ENCODE peak calls at places on chromosomes 13 and 19, in six cellular contexts. One of them, this sample, is unnamed.

GRCh38 chr19:10086032-10086903 is at the start of gene SHFL:
- DNase-seq in mucosa of descending colon: peak; percentile 88
- DNase-seq in progenitor cell of endocrine pancreas: peak; percentile 35
- DNase-seq in HepG2: peak; percentile 40
- DNase-seq in tibial artery: peak; percentile 82
- DNase-seq in RWPE1: peak; percentile 88
- DNase-seq in this sample: peak; percentile 24

GRCh38 chr19:35253316-35254286 is 4.8 kb downstream of the LSR start:
- DNase-seq in mucosa of descending colon: no peak
- DNase-seq in progenitor cell of endocrine pancreas: no peak
- DNase-seq in HepG2: peak; percentile 79
- DNase-seq in tibial artery: no peak
- DNase-seq in RWPE1: no peak
- DNase-seq in this sample: no peak

GRCh38 chr19:3655402-3656072 is 28.9 kb upstream of the CACTIN start:
- DNase-seq in mucosa of descending colon: no peak
- DNase-seq in progenitor cell of endocrine pancreas: no peak
- DNase-seq in HepG2: no peak
- DNase-seq in tibial artery: peak; percentile 70
- DNase-seq in RWPE1: peak; percentile 93
- DNase-seq in this sample: peak; percentile 52

GRCh38 chr13:101846701-101847100 is 394.2 kb downstream of the ITGBL1 start:
- DNase-seq in mucosa of descending colon: no peak
- DNase-seq in progenitor cell of endocrine pancreas: no peak
- DNase-seq in HepG2: no peak
- DNase-seq in tibial artery: no peak
- DNase-seq in RWPE1: no peak
- DNase-seq in this sample: no peak

GRCh38 chr19:12159773-12160414 is 3.0 kb upstream of the ZNF136 start:
- DNase-seq in mucosa of descending colon: no peak
- DNase-seq in progenitor cell of endocrine pancreas: no peak
- DNase-seq in HepG2: no peak
- DNase-seq in tibial artery: no peak
- DNase-seq in RWPE1: no peak
- DNase-seq in this sample: no peak

GRCh38 chr19:32397736-32398135 is 7.8 kb upstream of the DPY19L3 start:
- DNase-seq in mucosa of descending colon: no peak
- DNase-seq in progenitor cell of endocrine pancreas: no peak
- DNase-seq in HepG2: peak; percentile 41
- DNase-seq in tibial artery: no peak
- DNase-seq in RWPE1: no peak
- DNase-seq in this sample: peak; percentile 57

GRCh38 chr19:42283248-42284065 is 14.4 kb downstream of the CIC start:
- DNase-seq in mucosa of descending colon: peak; percentile 98
- DNase-seq in progenitor cell of endocrine pancreas: peak; percentile 94
- DNase-seq in HepG2: peak; percentile 83
- DNase-seq in tibial artery: peak; percentile 99
- DNase-seq in RWPE1: peak; percentile 96
- DNase-seq in this sample: peak; percentile 81

GRCh38 chr19:31340059-31341025 is 8.9 kb downstream of the TSHZ3 start:
- DNase-seq in mucosa of descending colon: no peak
- DNase-seq in progenitor cell of endocrine pancreas: no peak
- DNase-seq in HepG2: no peak
- DNase-seq in tibial artery: no peak
- DNase-seq in RWPE1: no peak
- DNase-seq in this sample: peak; percentile 85

GRCh38 chr13:66748712-66749111 is 481.4 kb downstream of the PCDH9 start:
- DNase-seq in mucosa of descending colon: no peak
- DNase-seq in progenitor cell of endocrine pancreas: no peak
- DNase-seq in HepG2: no peak
- DNase-seq in tibial artery: no peak
- DNase-seq in RWPE1: no peak
- DNase-seq in this sample: no peak

GRCh38 chr13:104024416-104025170 is 958.4 kb upstream of the SLC10A2 start:
- DNase-seq in mucosa of descending colon: no peak
- DNase-seq in progenitor cell of endocrine pancreas: no peak
- DNase-seq in HepG2: no peak
- DNase-seq in tibial artery: no peak
- DNase-seq in RWPE1: no peak
- DNase-seq in this sample: no peak

GRCh38 chr19:16441661-16442071 is 30.1 kb downstream of the EPS15L1 start:
- DNase-seq in mucosa of descending colon: no peak
- DNase-seq in progenitor cell of endocrine pancreas: peak; percentile 32
- DNase-seq in HepG2: no peak
- DNase-seq in tibial artery: no peak
- DNase-seq in RWPE1: no peak
- DNase-seq in this sample: no peak

GRCh38 chr13:21625366-21625765 is 21.4 kb upstream of the MICU2 start:
- DNase-seq in mucosa of descending colon: no peak
- DNase-seq in progenitor cell of endocrine pancreas: no peak
- DNase-seq in HepG2: peak; percentile 61
- DNase-seq in tibial artery: no peak
- DNase-seq in RWPE1: peak; percentile 55
- DNase-seq in this sample: no peak

GRCh38 chr19:4909172-4909896 is at the start of gene UHRF1:
- DNase-seq in mucosa of descending colon: peak; percentile 61
- DNase-seq in progenitor cell of endocrine pancreas: peak; percentile 21
- DNase-seq in HepG2: peak; percentile 58
- DNase-seq in tibial artery: no peak
- DNase-seq in RWPE1: peak; percentile 51
- DNase-seq in this sample: no peak

GRCh38 chr13:112721198-112722104 is 31.6 kb downstream of the ATP11A start:
- DNase-seq in mucosa of descending colon: no peak
- DNase-seq in progenitor cell of endocrine pancreas: no peak
- DNase-seq in HepG2: peak; percentile 86
- DNase-seq in tibial artery: no peak
- DNase-seq in RWPE1: no peak
- DNase-seq in this sample: no peak

GRCh38 chr13:110683203-110683883 is 22.6 kb downstream of the CARS2 start:
- DNase-seq in mucosa of descending colon: no peak
- DNase-seq in progenitor cell of endocrine pancreas: no peak
- DNase-seq in HepG2: peak; percentile 52
- DNase-seq in tibial artery: no peak
- DNase-seq in RWPE1: no peak
- DNase-seq in this sample: no peak

GRCh38 chr13:46170268-46170667 is 11.7 kb downstream of the LCP1 start:
- DNase-seq in mucosa of descending colon: no peak
- DNase-seq in progenitor cell of endocrine pancreas: no peak
- DNase-seq in HepG2: no peak
- DNase-seq in tibial artery: no peak
- DNase-seq in RWPE1: no peak
- DNase-seq in this sample: no peak

GRCh38 chr19:2033115-2033824 is 17.8 kb upstream of the BTBD2 start:
- DNase-seq in mucosa of descending colon: peak; percentile 47
- DNase-seq in progenitor cell of endocrine pancreas: no peak
- DNase-seq in HepG2: no peak
- DNase-seq in tibial artery: no peak
- DNase-seq in RWPE1: no peak
- DNase-seq in this sample: no peak

GRCh38 chr19:44683434-44684210 is 12.3 kb downstream of the CEACAM19 start:
- DNase-seq in mucosa of descending colon: no peak
- DNase-seq in progenitor cell of endocrine pancreas: no peak
- DNase-seq in HepG2: no peak
- DNase-seq in tibial artery: no peak
- DNase-seq in RWPE1: no peak
- DNase-seq in this sample: no peak

GRCh38 chr13:80047406-80047805 is 293.5 kb downstream of the SPRY2 start:
- DNase-seq in mucosa of descending colon: no peak
- DNase-seq in progenitor cell of endocrine pancreas: no peak
- DNase-seq in HepG2: no peak
- DNase-seq in tibial artery: no peak
- DNase-seq in RWPE1: no peak
- DNase-seq in this sample: no peak

GRCh38 chr13:111659236-111659635 is 338.8 kb downstream of the TEX29 start:
- DNase-seq in mucosa of descending colon: no peak
- DNase-seq in progenitor cell of endocrine pancreas: peak; percentile 0
- DNase-seq in HepG2: no peak
- DNase-seq in tibial artery: no peak
- DNase-seq in RWPE1: no peak
- DNase-seq in this sample: no peak

GRCh38 chr13:112153846-112154245 is 86.9 kb downstream of the SOX1 start:
- DNase-seq in mucosa of descending colon: no peak
- DNase-seq in progenitor cell of endocrine pancreas: no peak
- DNase-seq in HepG2: no peak
- DNase-seq in tibial artery: peak; percentile 16
- DNase-seq in RWPE1: no peak
- DNase-seq in this sample: no peak

GRCh38 chr13:47598340-47598911 is 402.6 kb downstream of the SUCLA2 start:
- DNase-seq in mucosa of descending colon: no peak
- DNase-seq in progenitor cell of endocrine pancreas: no peak
- DNase-seq in HepG2: no peak
- DNase-seq in tibial artery: no peak
- DNase-seq in RWPE1: peak; percentile 17
- DNase-seq in this sample: no peak
- TF ChIP-seq CTCF in mucosa of descending colon: no peak
- TF ChIP-seq CTCF in progenitor cell of endocrine pancreas: peak; percentile 42
- TF ChIP-seq CTCF in HepG2: no peak
- TF ChIP-seq CTCF in tibial artery: peak; percentile 30
- TF ChIP-seq CTCF in RWPE1: peak; percentile 51
- TF ChIP-seq CTCF in this sample: peak; percentile 21

DNA sequence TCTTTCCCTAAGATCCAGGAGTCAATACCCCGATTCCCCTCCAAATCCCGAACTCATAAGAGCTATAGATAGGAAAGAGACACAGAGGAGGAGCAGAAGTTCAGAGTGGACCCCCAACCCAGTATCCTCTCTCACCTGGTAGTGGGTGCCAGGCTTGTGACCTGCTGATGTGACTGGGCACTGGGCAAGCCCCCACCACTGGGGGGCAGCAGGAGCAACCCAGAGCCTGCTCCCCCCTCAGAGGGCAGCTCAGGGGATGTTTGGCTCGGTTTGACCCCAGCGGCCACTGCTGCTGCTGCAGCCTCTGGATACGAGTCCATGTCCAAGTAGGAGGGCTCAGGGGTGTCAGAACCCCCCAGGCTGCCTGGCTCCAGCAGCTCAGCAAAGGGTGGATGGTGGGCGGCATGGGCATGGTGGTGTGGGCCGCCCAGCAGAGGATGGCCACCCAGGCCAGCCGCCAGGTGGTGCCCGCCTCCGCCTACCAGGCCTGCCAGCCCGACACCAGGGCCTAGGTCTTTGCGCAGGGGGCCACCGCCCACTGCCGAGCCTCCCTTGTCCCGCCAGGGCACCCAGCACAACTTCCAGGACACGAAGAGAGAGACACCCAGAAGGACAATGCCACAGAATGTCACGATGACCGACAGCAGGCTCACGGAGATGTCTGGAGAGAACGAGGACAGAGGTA is 7.4 kb downstream of the SYT3 start:
- DNase-seq in mucosa of descending colon: no peak
- DNase-seq in progenitor cell of endocrine pancreas: no peak
- DNase-seq in HepG2: no peak
- DNase-seq in tibial artery: no peak
- DNase-seq in RWPE1: no peak
- DNase-seq in this sample: no peak
- TF ChIP-seq CTCF in mucosa of descending colon: no peak
- TF ChIP-seq CTCF in progenitor cell of endocrine pancreas: no peak
- TF ChIP-seq CTCF in HepG2: peak; percentile 24
- TF ChIP-seq CTCF in tibial artery: no peak
- TF ChIP-seq CTCF in RWPE1: no peak
- TF ChIP-seq CTCF in this sample: no peak

GRCh38 chr19:19746286-19747213 is 13.6 kb upstream of the ZNF14 start:
- DNase-seq in mucosa of descending colon: no peak
- DNase-seq in progenitor cell of endocrine pancreas: no peak
- DNase-seq in HepG2: no peak
- DNase-seq in tibial artery: no peak
- DNase-seq in RWPE1: no peak
- DNase-seq in this sample: no peak
- TF ChIP-seq CTCF in mucosa of descending colon: no peak
- TF ChIP-seq CTCF in progenitor cell of endocrine pancreas: peak; percentile 10
- TF ChIP-seq CTCF in HepG2: peak; percentile 19
- TF ChIP-seq CTCF in tibial artery: no peak
- TF ChIP-seq CTCF in RWPE1: no peak
- TF ChIP-seq CTCF in this sample: no peak

GRCh38 chr19:14442904-14443631 is 10.0 kb downstream of the PKN1 start:
- DNase-seq in mucosa of descending colon: no peak
- DNase-seq in progenitor cell of endocrine pancreas: no peak
- DNase-seq in HepG2: no peak
- DNase-seq in tibial artery: no peak
- DNase-seq in RWPE1: no peak
- DNase-seq in this sample: no peak
- TF ChIP-seq CTCF in mucosa of descending colon: no peak
- TF ChIP-seq CTCF in progenitor cell of endocrine pancreas: no peak
- TF ChIP-seq CTCF in HepG2: no peak
- TF ChIP-seq CTCF in tibial artery: no peak
- TF ChIP-seq CTCF in RWPE1: no peak
- TF ChIP-seq CTCF in this sample: no peak

DNA sequence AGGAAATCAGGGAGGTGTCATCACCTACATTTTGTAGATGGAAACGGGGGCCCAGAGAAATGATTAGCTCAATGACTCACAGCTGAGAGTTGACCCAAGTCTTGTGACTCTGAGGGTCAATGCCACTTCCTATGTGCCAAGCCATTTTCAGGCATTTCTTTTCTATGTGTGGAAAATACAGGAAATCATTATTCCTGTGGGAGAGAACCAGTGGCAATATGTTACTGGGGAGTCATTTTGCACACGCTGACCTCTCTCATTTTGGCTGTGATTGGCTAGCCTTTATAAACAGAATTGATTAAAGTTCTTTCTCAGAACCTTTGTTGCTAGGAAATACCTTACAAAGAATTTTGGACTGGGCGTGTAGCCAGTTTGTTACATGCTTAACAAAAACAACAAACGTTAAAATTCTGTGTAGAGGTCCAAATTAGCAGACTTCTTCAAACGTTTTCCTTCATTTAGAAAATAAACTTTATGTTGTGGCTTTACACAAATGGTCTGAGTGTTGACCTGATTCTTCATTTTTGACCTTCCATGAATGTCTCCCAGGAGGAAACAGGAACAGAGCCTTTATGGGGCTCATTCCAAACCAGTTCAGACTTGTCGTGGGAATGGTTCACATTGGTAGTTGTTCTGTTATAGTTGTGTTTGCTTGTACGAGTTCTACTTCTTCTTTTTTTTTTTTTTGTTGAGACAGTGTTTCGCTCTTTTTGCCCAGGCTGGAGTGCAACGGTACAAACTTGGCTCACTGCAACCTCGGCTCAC is 11.4 kb downstream of the PCCA start:
- DNase-seq in mucosa of descending colon: no peak
- DNase-seq in progenitor cell of endocrine pancreas: no peak
- DNase-seq in HepG2: peak; percentile 71
- DNase-seq in tibial artery: no peak
- DNase-seq in RWPE1: peak; percentile 67
- DNase-seq in this sample: peak; percentile 85
- TF ChIP-seq CTCF in mucosa of descending colon: no peak
- TF ChIP-seq CTCF in progenitor cell of endocrine pancreas: no peak
- TF ChIP-seq CTCF in HepG2: no peak
- TF ChIP-seq CTCF in tibial artery: no peak
- TF ChIP-seq CTCF in RWPE1: no peak
- TF ChIP-seq CTCF in this sample: no peak

GRCh38 chr19:55704494-55705245 is 29.6 kb downstream of the EPN1 start:
- DNase-seq in mucosa of descending colon: no peak
- DNase-seq in progenitor cell of endocrine pancreas: no peak
- DNase-seq in HepG2: no peak
- DNase-seq in tibial artery: peak; percentile 24
- DNase-seq in RWPE1: no peak
- DNase-seq in this sample: no peak
- TF ChIP-seq CTCF in mucosa of descending colon: no peak
- TF ChIP-seq CTCF in progenitor cell of endocrine pancreas: no peak
- TF ChIP-seq CTCF in HepG2: peak; percentile 29
- TF ChIP-seq CTCF in tibial artery: no peak
- TF ChIP-seq CTCF in RWPE1: no peak
- TF ChIP-seq CTCF in this sample: no peak

GRCh38 chr19:8116437-8117293 is 32.7 kb downstream of the FBN3 start:
- DNase-seq in mucosa of descending colon: peak; percentile 32
- DNase-seq in progenitor cell of endocrine pancreas: no peak
- DNase-seq in HepG2: no peak
- DNase-seq in tibial artery: no peak
- DNase-seq in RWPE1: peak; percentile 15
- DNase-seq in this sample: no peak
- TF ChIP-seq CTCF in mucosa of descending colon: no peak
- TF ChIP-seq CTCF in progenitor cell of endocrine pancreas: no peak
- TF ChIP-seq CTCF in HepG2: peak; percentile 24
- TF ChIP-seq CTCF in tibial artery: no peak
- TF ChIP-seq CTCF in RWPE1: no peak
- TF ChIP-seq CTCF in this sample: no peak

This sample was measured in AG09319.